ENCODE peak calls at places on chromosome 4, in four cellular contexts. One of them, this sample, is unnamed.

GRCh38 chr4:71094201-71094600 is 100.8 kb downstream of the DCK start:
- DNase-seq in B cell: no peak
- DNase-seq in neural crest cell: no peak
- DNase-seq in astrocyte of the spinal cord: no peak
- DNase-seq in this sample: no peak

GRCh38 chr4:99179626-99180025 is 35.5 kb upstream of the ADH4 start:
- DNase-seq in B cell: no peak
- DNase-seq in neural crest cell: no peak
- DNase-seq in astrocyte of the spinal cord: no peak
- DNase-seq in this sample: no peak

GRCh38 chr4:15398001-15398400 is 29.8 kb upstream of the C1QTNF7 start:
- DNase-seq in B cell: no peak
- DNase-seq in neural crest cell: no peak
- DNase-seq in astrocyte of the spinal cord: no peak
- DNase-seq in this sample: no peak

GRCh38 chr4:125735107-125735506 is 420.4 kb downstream of the FAT4 start:
- DNase-seq in B cell: no peak
- DNase-seq in neural crest cell: no peak
- DNase-seq in astrocyte of the spinal cord: peak
- DNase-seq in this sample: peak

GRCh38 chr4:150056569-150056968 is 21.7 kb upstream of the DCLK2 start:
- DNase-seq in B cell: no peak
- DNase-seq in neural crest cell: no peak
- DNase-seq in astrocyte of the spinal cord: no peak
- DNase-seq in this sample: no peak

GRCh38 chr4:148998719-148999118 is 556.5 kb upstream of the NR3C2 start:
- DNase-seq in B cell: no peak
- DNase-seq in neural crest cell: no peak
- DNase-seq in astrocyte of the spinal cord: peak
- DNase-seq in this sample: no peak

GRCh38 chr4:113823291-113823659 is 61.7 kb upstream of the CAMK2D start:
- DNase-seq in B cell: no peak
- DNase-seq in neural crest cell: no peak
- DNase-seq in astrocyte of the spinal cord: peak
- DNase-seq in this sample: no peak

GRCh38 chr4:150224896-150225591 is 146.8 kb downstream of the DCLK2 start:
- DNase-seq in B cell: no peak
- DNase-seq in neural crest cell: no peak
- DNase-seq in astrocyte of the spinal cord: peak
- DNase-seq in this sample: no peak

GRCh38 chr4:98664959-98665358 is 6.5 kb upstream of the TSPAN5 start:
- DNase-seq in B cell: no peak
- DNase-seq in neural crest cell: no peak
- DNase-seq in astrocyte of the spinal cord: no peak
- DNase-seq in this sample: no peak

GRCh38 chr4:143399113-143399949 is 62.7 kb downstream of the GAB1 start:
- DNase-seq in B cell: peak
- DNase-seq in neural crest cell: no peak
- DNase-seq in astrocyte of the spinal cord: peak
- DNase-seq in this sample: no peak

GRCh38 chr4:48268956-48269860 is at the start of gene TEC:
- DNase-seq in B cell: peak
- DNase-seq in neural crest cell: peak
- DNase-seq in astrocyte of the spinal cord: no peak
- DNase-seq in this sample: peak

GRCh38 chr4:180688480-180688879 is 1554.7 kb upstream of the TENM3 start:
- DNase-seq in B cell: no peak
- DNase-seq in neural crest cell: no peak
- DNase-seq in astrocyte of the spinal cord: peak
- DNase-seq in this sample: no peak

GRCh38 chr4:175930471-175930870 is 118.4 kb upstream of the GPM6A start:
- DNase-seq in B cell: no peak
- DNase-seq in neural crest cell: no peak
- DNase-seq in astrocyte of the spinal cord: no peak
- DNase-seq in this sample: no peak

GRCh38 chr4:40515398-40516293 is 114.0 kb downstream of the RBM47 start:
- DNase-seq in B cell: peak
- DNase-seq in neural crest cell: no peak
- DNase-seq in astrocyte of the spinal cord: no peak
- DNase-seq in this sample: no peak

GRCh38 chr4:148059617-148060180 is 327.8 kb downstream of the ARHGAP10 start:
- DNase-seq in B cell: no peak
- DNase-seq in neural crest cell: no peak
- DNase-seq in astrocyte of the spinal cord: no peak
- DNase-seq in this sample: no peak

GRCh38 chr4:101345271-101345595 is 2.1 kb downstream of the PPP3CA start:
- DNase-seq in B cell: peak
- DNase-seq in neural crest cell: no peak
- DNase-seq in astrocyte of the spinal cord: peak
- DNase-seq in this sample: no peak

GRCh38 chr4:126533176-126533575 is 1099.6 kb upstream of the INTU start:
- DNase-seq in B cell: no peak
- DNase-seq in neural crest cell: no peak
- DNase-seq in astrocyte of the spinal cord: peak
- DNase-seq in this sample: no peak

GRCh38 chr4:179585761-179586160 is 2143.5 kb upstream of the AGA start:
- DNase-seq in B cell: no peak
- DNase-seq in neural crest cell: no peak
- DNase-seq in astrocyte of the spinal cord: no peak
- DNase-seq in this sample: no peak

GRCh38 chr4:77827343-77827742 is 8.2 kb upstream of the CNOT6L start:
- DNase-seq in B cell: peak
- DNase-seq in neural crest cell: no peak
- DNase-seq in astrocyte of the spinal cord: no peak
- DNase-seq in this sample: no peak

GRCh38 chr4:27001398-27002164 is 140.9 kb downstream of the STIM2 start:
- DNase-seq in B cell: no peak
- DNase-seq in neural crest cell: no peak
- DNase-seq in astrocyte of the spinal cord: no peak
- DNase-seq in this sample: no peak

GRCh38 chr4:27005512-27006246 is 145.0 kb downstream of the STIM2 start:
- DNase-seq in B cell: no peak
- DNase-seq in neural crest cell: no peak
- DNase-seq in astrocyte of the spinal cord: peak
- DNase-seq in this sample: no peak

GRCh38 chr4:27006247-27006603 is 145.6 kb downstream of the STIM2 start:
- DNase-seq in B cell: no peak
- DNase-seq in neural crest cell: no peak
- DNase-seq in astrocyte of the spinal cord: no peak
- DNase-seq in this sample: no peak

GRCh38 chr4:27000820-27001219 is 140.2 kb downstream of the STIM2 start:
- DNase-seq in B cell: peak
- DNase-seq in neural crest cell: no peak
- DNase-seq in astrocyte of the spinal cord: no peak
- DNase-seq in this sample: no peak

DNA sequence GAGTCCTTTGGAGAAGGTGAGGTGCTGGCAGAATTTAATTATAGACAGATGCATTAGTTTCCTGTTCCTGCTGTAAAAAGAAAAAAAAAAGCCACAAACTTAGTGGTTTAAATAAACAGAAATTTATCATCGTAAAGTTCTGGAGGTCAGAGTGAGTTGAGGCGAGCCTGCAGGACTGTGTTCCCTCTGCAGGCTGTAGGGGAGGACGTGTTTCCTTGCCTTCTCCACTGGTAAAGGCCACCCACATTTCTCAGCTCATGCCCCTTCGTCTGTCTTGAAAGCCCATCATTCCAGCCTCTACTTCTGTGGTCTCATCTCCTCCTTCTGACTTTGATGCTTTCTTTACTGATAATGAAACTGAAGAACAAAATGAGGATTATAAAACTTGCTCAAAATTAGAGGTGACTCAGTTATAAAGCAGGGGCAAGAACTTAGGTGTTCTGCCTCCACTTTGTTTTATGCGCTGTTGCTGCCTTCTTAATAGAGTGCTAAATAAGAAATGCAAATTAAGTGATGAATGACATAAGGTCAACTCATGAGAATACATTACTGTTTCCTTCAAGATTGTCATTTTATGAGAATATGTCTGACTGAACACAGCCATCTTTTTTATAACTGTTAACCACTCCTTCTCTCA is 143.1 kb downstream of the STIM2 start:
- DNase-seq in B cell: no peak
- DNase-seq in neural crest cell: no peak
- DNase-seq in astrocyte of the spinal cord: peak
- DNase-seq in this sample: no peak
- TF ChIP-seq CTCF in B cell: no peak
- TF ChIP-seq CTCF in neural crest cell: no peak
- TF ChIP-seq CTCF in astrocyte of the spinal cord: peak
- TF ChIP-seq CTCF in this sample: no peak

GRCh38 chr4:2731907-2732314 is 24.2 kb downstream of the TNIP2 start:
- DNase-seq in B cell: no peak
- DNase-seq in neural crest cell: no peak
- DNase-seq in astrocyte of the spinal cord: no peak
- DNase-seq in this sample: no peak
- TF ChIP-seq CTCF in B cell: no peak
- TF ChIP-seq CTCF in neural crest cell: no peak
- TF ChIP-seq CTCF in astrocyte of the spinal cord: no peak
- TF ChIP-seq CTCF in this sample: no peak

DNA sequence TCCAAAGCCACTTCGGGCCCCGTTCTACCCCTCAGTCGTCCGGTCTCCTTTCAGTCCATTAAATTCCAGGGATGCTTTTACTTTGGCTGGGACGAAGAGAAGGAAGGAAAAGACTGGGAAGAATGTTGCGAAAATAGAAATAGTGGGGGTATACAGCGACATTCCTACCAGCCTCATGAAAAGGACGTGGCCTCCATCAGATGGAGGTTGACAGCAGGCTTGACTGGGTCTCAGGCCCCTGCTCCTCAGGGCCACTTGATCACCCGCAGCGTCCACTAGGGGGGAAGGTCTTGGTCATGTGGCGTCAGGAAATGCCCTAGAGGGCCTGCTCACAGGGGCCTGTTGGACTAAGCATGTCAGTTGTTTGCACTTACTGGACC is 671 bp upstream of the ANKRD50 start:
- DNase-seq in B cell: peak
- DNase-seq in neural crest cell: peak
- DNase-seq in astrocyte of the spinal cord: peak
- DNase-seq in this sample: peak
- TF ChIP-seq CTCF in B cell: no peak
- TF ChIP-seq CTCF in neural crest cell: peak
- TF ChIP-seq CTCF in astrocyte of the spinal cord: peak
- TF ChIP-seq CTCF in this sample: no peak

GRCh38 chr4:87067120-87067885 is 132.5 kb downstream of the AFF1 start:
- DNase-seq in B cell: no peak
- DNase-seq in neural crest cell: no peak
- DNase-seq in astrocyte of the spinal cord: no peak
- DNase-seq in this sample: no peak

GRCh38 chr4:87066403-87067119 is 131.8 kb downstream of the AFF1 start:
- DNase-seq in B cell: no peak
- DNase-seq in neural crest cell: no peak
- DNase-seq in astrocyte of the spinal cord: no peak
- DNase-seq in this sample: no peak

GRCh38 chr4:87071401-87071800 is 136.6 kb downstream of the AFF1 start:
- DNase-seq in B cell: no peak
- DNase-seq in neural crest cell: no peak
- DNase-seq in astrocyte of the spinal cord: no peak
- DNase-seq in this sample: peak

GRCh38 chr4:87068591-87069021 is 133.8 kb downstream of the AFF1 start:
- DNase-seq in B cell: no peak
- DNase-seq in neural crest cell: no peak
- DNase-seq in astrocyte of the spinal cord: no peak
- DNase-seq in this sample: peak

GRCh38 chr4:87069037-87069742 is 134.4 kb downstream of the AFF1 start:
- DNase-seq in B cell: no peak
- DNase-seq in neural crest cell: no peak
- DNase-seq in astrocyte of the spinal cord: no peak
- DNase-seq in this sample: no peak
- TF ChIP-seq CTCF in B cell: no peak
- TF ChIP-seq CTCF in neural crest cell: no peak
- TF ChIP-seq CTCF in astrocyte of the spinal cord: no peak
- TF ChIP-seq CTCF in this sample: no peak

GRCh38 chr4:123244233-123244632 is 152.4 kb upstream of the SPRY1 start:
- DNase-seq in B cell: peak
- DNase-seq in neural crest cell: no peak
- DNase-seq in astrocyte of the spinal cord: no peak
- DNase-seq in this sample: peak
- TF ChIP-seq CTCF in B cell: no peak
- TF ChIP-seq CTCF in neural crest cell: no peak
- TF ChIP-seq CTCF in astrocyte of the spinal cord: peak
- TF ChIP-seq CTCF in this sample: no peak

DNA sequence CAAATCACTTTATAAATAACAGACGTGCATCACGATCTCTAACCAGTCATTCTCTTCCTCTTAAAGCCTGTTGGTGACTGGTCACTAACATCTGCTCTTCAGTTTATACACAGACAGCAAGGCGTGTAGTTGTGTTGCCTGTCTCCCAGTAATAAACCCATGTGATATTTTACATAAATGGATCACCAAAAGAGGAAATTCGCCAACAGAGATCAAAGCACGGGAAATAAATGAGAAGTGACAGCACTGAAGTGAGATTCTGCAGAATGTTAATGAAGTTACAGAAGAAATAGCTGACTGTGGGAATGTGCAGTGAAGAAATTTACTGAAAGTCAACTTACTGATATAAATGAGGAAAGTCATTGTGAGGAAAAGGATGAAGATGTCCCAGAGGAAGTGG is 47.0 kb downstream of the AFF1 start:
- DNase-seq in B cell: peak
- DNase-seq in neural crest cell: no peak
- DNase-seq in astrocyte of the spinal cord: no peak
- DNase-seq in this sample: no peak
- TF ChIP-seq CTCF in B cell: no peak
- TF ChIP-seq CTCF in neural crest cell: no peak
- TF ChIP-seq CTCF in astrocyte of the spinal cord: no peak
- TF ChIP-seq CTCF in this sample: no peak

DNA sequence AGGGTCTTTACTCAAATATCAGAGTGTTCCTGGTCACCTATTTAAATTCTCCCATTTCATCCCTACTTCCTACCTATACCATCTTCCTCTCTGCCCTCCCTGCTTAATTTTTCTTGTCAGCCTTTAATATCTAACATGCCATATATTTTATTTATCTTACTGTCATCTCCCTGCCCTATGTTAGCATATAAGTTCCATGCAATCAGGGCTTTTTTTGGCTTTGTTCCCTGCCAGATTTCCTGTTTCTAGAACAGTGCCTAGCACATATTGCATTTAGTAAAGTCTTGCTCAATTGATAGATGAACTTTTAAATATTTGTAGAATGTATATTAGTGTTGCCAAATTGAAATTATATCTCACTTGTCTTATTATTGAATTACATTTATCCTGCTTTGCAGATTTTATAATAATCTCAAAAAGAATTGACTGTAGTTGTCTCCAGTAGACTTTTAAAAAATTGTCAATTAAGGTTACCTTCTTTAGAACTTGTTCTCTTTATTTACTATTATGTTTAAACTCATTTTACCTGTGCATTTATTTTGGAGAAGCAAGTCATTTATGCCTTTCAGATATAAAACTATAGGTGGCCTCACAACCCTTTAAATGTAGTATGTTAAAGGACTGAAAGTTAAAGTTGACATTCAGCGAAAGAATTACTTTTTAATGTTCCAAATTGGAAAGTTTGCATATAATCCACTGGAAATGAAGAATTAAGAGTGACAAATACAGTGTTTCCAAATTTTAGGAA is 108.2 kb upstream of the BMPR1B start:
- DNase-seq in B cell: no peak
- DNase-seq in neural crest cell: no peak
- DNase-seq in astrocyte of the spinal cord: no peak
- DNase-seq in this sample: no peak
- TF ChIP-seq CTCF in B cell: no peak
- TF ChIP-seq CTCF in neural crest cell: no peak
- TF ChIP-seq CTCF in astrocyte of the spinal cord: no peak
- TF ChIP-seq CTCF in this sample: no peak

GRCh38 chr4:158268553-158268952 is 58.3 kb downstream of the TMEM144 start:
- DNase-seq in B cell: no peak
- DNase-seq in neural crest cell: no peak
- DNase-seq in astrocyte of the spinal cord: no peak
- DNase-seq in this sample: no peak
- TF ChIP-seq CTCF in B cell: no peak
- TF ChIP-seq CTCF in neural crest cell: no peak
- TF ChIP-seq CTCF in astrocyte of the spinal cord: no peak
- TF ChIP-seq CTCF in this sample: no peak

This sample was measured in thyroid gland.